ENCODE peak calls at places on chromosomes 11 and 22, in eight cellular contexts. A is CD8-positive, alpha-beta T cell; F is colonic mucosa; L is adrenal gland; N is neural progenitor cell; C is fibroblast of lung; P is GM23338; B is foreskin keratinocyte. Z is an unnamed sample. For H3K4me1, the result is how much of the 10 kb centered on the place peaks cover.

GRCh38 chr11:30143098-30143705 is 87.6 kb upstream of the FSHB start:
- DNase-seq in A (no peak), F (no peak), N (peak), C (peak), B (peak), P (peak), L (no peak), Z (peak)

GRCh38 chr11:113690619-113691569 is 15.2 kb downstream of the TMPRSS5 start:
- DNase-seq in F (peak), N (peak), B (peak), A (no peak), L (peak), C (peak), P (peak), Z (peak)

GRCh38 chr11:68398870-68399865 is 61.4 kb upstream of the PPP6R3 start:
- DNase-seq in A (no peak), C (no peak), B (no peak), L (peak), F (no peak), P (no peak), N (no peak), Z (no peak)

GRCh38 chr11:71499546-71499945 is 27.5 kb upstream of the KRTAP5-7 start:
- DNase-seq in A (no peak), B (no peak), N (no peak), C (peak), F (no peak), L (peak), P (no peak), Z (peak)

GRCh38 chr11:3840870-3841425 is at the start of gene RHOG:
- DNase-seq in B (peak), P (peak), A (peak), C (peak), N (no peak), L (peak), F (peak), Z (no peak)

GRCh38 chr22:44827666-44828065 is 75.3 kb downstream of the ARHGAP8 start:
- DNase-seq in A (no peak), B (no peak), P (no peak), L (no peak), N (no peak), C (no peak), F (no peak), Z (no peak)

GRCh38 chr22:50733521-50734342 is 4.3 kb upstream of the ACR start:
- DNase-seq in L (peak), B (no peak), A (no peak), F (no peak), C (peak), N (peak), P (no peak), Z (no peak)

GRCh38 chr11:58028687-58029411 is 1.9 kb upstream of the OR6Q1 start:
- DNase-seq in B (no peak), N (no peak), F (no peak), C (peak), P (no peak), L (peak), A (no peak), Z (no peak)

GRCh38 chr22:28885939-28886338 is 2.6 kb downstream of the ZNRF3 start:
- DNase-seq in N (no peak), B (no peak), L (peak), C (peak), P (no peak), F (peak), A (no peak), Z (no peak)

GRCh38 chr11:32122200-32122599 is 31.3 kb downstream of the RCN1 start:
- DNase-seq in L (no peak), P (no peak), C (no peak), N (no peak), B (no peak), F (no peak), A (no peak), Z (no peak)

GRCh38 chr11:92827132-92827531 is 142.3 kb upstream of the MTNR1B start:
- DNase-seq in B (no peak), L (no peak), F (no peak), C (peak), P (no peak), A (no peak), N (no peak), Z (no peak)

GRCh38 chr11:6545917-6546605 is 49.0 kb downstream of the DNHD1 start:
- DNase-seq in C (no peak), P (no peak), N (no peak), B (no peak), A (no peak), F (no peak), L (no peak), Z (no peak)

GRCh38 chr22:48188211-48188845 is 1425.9 kb downstream of the TBC1D22A start:
- DNase-seq in C (no peak), A (no peak), B (no peak), P (no peak), N (no peak), F (no peak), L (no peak), Z (peak)
- H3K4me1 ChIP-seq in C (under half), A (under half), B (under half), P (under half), N (under half), F (under half), L (under half), Z (under half)

GRCh38 chr11:75376175-75376574 is 23.1 kb upstream of the RPS3 start:
- DNase-seq in F (no peak), C (no peak), N (peak), A (no peak), P (peak), L (no peak), B (no peak), Z (no peak)
- TF ChIP-seq CTCF in F (no peak), C (peak), N (no peak), A (no peak), P (peak), L (no peak), B (no peak), Z (peak)

GRCh38 chr11:126352163-126352562 is 3.3 kb upstream of the ST3GAL4 start:
- DNase-seq in F (no peak), C (no peak), N (no peak), P (no peak), A (no peak), B (no peak), L (no peak), Z (no peak)
- H3K4me1 ChIP-seq in F (under half), C (under half), N (under half), P (under half), A (under half), B (under half), L (half or more), Z (half or more)

GRCh38 chr22:37283393-37283937 is 1.2 kb downstream of the CYTH4 start:
- DNase-seq in N (no peak), L (no peak), C (no peak), A (peak), B (no peak), P (peak), F (peak), Z (no peak)
- TF ChIP-seq CTCF in N (no peak), L (no peak), C (peak), A (no peak), B (peak), P (peak), F (no peak), Z (no peak)

GRCh38 chr22:45997775-45998637 is 21.0 kb upstream of the WNT7B start:
- DNase-seq in A (no peak), P (no peak), N (no peak), L (peak), C (no peak), B (no peak), F (no peak), Z (no peak)
- H3K4me1 ChIP-seq in A (under half), P (under half), N (under half), L (half or more), C (under half), B (under half), F (under half), Z (under half)

DNA sequence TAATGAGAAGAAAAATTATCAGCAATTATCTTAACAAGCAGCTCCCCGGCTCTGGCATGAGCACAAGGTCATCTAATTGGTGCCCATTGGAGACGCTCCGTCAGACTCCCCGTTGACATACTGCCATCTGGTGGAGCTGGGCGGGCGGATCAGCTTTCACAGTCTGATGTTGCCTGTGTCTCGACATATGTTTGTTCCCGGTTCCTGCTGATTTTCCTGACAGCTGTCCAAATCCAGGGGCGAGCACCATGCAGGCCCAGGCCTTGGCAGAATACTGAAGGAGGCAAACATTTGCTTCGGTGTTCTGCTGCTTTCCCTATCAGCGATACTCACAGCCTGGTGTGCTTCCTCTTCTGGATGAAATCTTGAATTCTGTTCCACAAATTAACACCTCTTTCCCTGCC is 43.8 kb upstream of the BARX2 start:
- DNase-seq in F (peak), B (peak), L (peak), P (peak), A (peak), N (peak), C (peak), Z (peak)
- TF ChIP-seq CTCF in F (peak), B (peak), L (peak), P (peak), A (peak), N (peak), C (peak), Z (peak)